ENCODE peak calls at places on chromosomes 4 and X, in five cellular contexts. E, V, P, S and J are unnamed samples.

GRCh38 chr4:119284876-119285611 is 36.9 kb downstream of the FABP2 start:
- DNase-seq in E (no peak), V (peak; percentile 34), P (no peak), S (no peak), J (no peak)

GRCh38 chrX:44651347-44651746 is 108.7 kb upstream of the FUNDC1 start:
- DNase-seq in E (no peak), V (no peak), P (no peak), S (no peak), J (no peak)

GRCh38 chr4:29311231-29311630 is 1408.9 kb upstream of the PCDH7 start:
- DNase-seq in E (no peak), V (peak; percentile 62), P (no peak), S (no peak), J (no peak)

GRCh38 chrX:22097295-22097694 is 65.2 kb downstream of the PHEX start:
- DNase-seq in E (peak; percentile 61), V (peak; percentile 92), P (no peak), S (peak; percentile 67), J (peak; percentile 18)

GRCh38 chr4:7970031-7970946 is 30.6 kb upstream of the AFAP1 start:
- DNase-seq in E (no peak), V (peak; percentile 58), P (no peak), S (no peak), J (no peak)

GRCh38 chrX:15215366-15215765 is 54.5 kb downstream of the ASB9 start:
- DNase-seq in E (no peak), V (no peak), P (no peak), S (no peak), J (no peak)

GRCh38 chr4:91958651-91959050 is 345.1 kb upstream of the GRID2 start:
- DNase-seq in E (no peak), V (peak; percentile 6), P (no peak), S (no peak), J (no peak)

GRCh38 chrX:51608766-51609165 is 9.9 kb downstream of the CENPVL3 start:
- DNase-seq in E (no peak), V (peak; percentile 2), P (no peak), S (no peak), J (no peak)

GRCh38 chr4:23015821-23016220 is 323.1 kb downstream of the GBA3 start:
- DNase-seq in E (no peak), V (no peak), P (no peak), S (no peak), J (no peak)

GRCh38 chr4:58566260-58566659 is 1456.1 kb upstream of the IGFBP7 start:
- DNase-seq in E (no peak), V (no peak), P (no peak), S (no peak), J (no peak)

GRCh38 chr4:8238061-8238511 is 31.5 kb upstream of the HTRA3 start:
- DNase-seq in E (no peak), V (no peak), P (no peak), S (no peak), J (no peak)

GRCh38 chr4:25767877-25768475 is 94.8 kb downstream of the SEL1L3 start:
- DNase-seq in E (peak; percentile 38), V (peak; percentile 79), P (no peak), S (peak; percentile 32), J (peak; percentile 37)

GRCh38 chrX:82813671-82814078 is 694.4 kb upstream of the POU3F4 start:
- DNase-seq in E (no peak), V (peak; percentile 22), P (no peak), S (peak; percentile 36), J (no peak)

GRCh38 chrX:110322603-110323002 is 4.7 kb upstream of the AMMECR1 start:
- DNase-seq in E (no peak), V (peak; percentile 28), P (no peak), S (no peak), J (no peak)

GRCh38 chrX:112211459-112211858 is 128.9 kb upstream of the TRPC5 start:
- DNase-seq in E (no peak), V (peak; percentile 45), P (no peak), S (no peak), J (no peak)

GRCh38 chr4:182346675-182347375 is 103.6 kb downstream of the TENM3 start:
- DNase-seq in E (no peak), V (no peak), P (no peak), S (no peak), J (no peak)

GRCh38 chrX:65750674-65751469 is 83.4 kb downstream of the MSN start:
- DNase-seq in E (no peak), V (no peak), P (no peak), S (no peak), J (no peak)

GRCh38 chrX:46251755-46252154 is 293.5 kb downstream of the ZNF674 start:
- DNase-seq in E (peak; percentile 12), V (peak; percentile 13), P (no peak), S (no peak), J (no peak)

GRCh38 chr4:42151568-42152506 is 618 bp downstream of the BEND4 start:
- DNase-seq in E (no peak), V (no peak), P (no peak), S (no peak), J (no peak)

GRCh38 chrX:109782994-109783711 is 50.1 kb upstream of the ACSL4 start:
- DNase-seq in E (no peak), V (peak; percentile 45), P (no peak), S (peak; percentile 8), J (no peak)

GRCh38 chrX:17413228-17413627 is 38.2 kb downstream of the NHS start:
- DNase-seq in E (no peak), V (peak; percentile 88), P (no peak), S (peak; percentile 54), J (peak; percentile 68)
- H3K4me3 ChIP-seq in E (no peak overlapping the region), V (no peak overlapping the region), P (no peak overlapping the region), S (no peak overlapping the region), J (no peak overlapping the region)

GRCh38 chr4:85733798-85734197 is 258.8 kb downstream of the ARHGAP24 start:
- DNase-seq in E (no peak), V (no peak), P (no peak), S (no peak), J (no peak)

GRCh38 chr4:85728471-85728870 is 253.5 kb downstream of the ARHGAP24 start:
- DNase-seq in E (no peak), V (no peak), P (no peak), S (no peak), J (no peak)

GRCh38 chr4:85736576-85736975 is 261.6 kb downstream of the ARHGAP24 start:
- DNase-seq in E (no peak), V (no peak), P (no peak), S (no peak), J (no peak)

GRCh38 chr4:85734446-85734845 is 259.5 kb downstream of the ARHGAP24 start:
- DNase-seq in E (no peak), V (no peak), P (no peak), S (no peak), J (no peak)

GRCh38 chr4:85732124-85732523 is 257.2 kb downstream of the ARHGAP24 start:
- DNase-seq in E (no peak), V (no peak), P (no peak), S (no peak), J (no peak)
- H3K4me3 ChIP-seq in E (no peak overlapping the region), V (no peak overlapping the region), P (no peak overlapping the region), S (no peak overlapping the region), J (no peak overlapping the region)

GRCh38 chrX:154011376-154012335 is 8.0 kb downstream of the IRAK1 start:
- DNase-seq in E (no peak), V (no peak), P (no peak), S (no peak), J (no peak)

GRCh38 chrX:154010330-154011087 is 9.2 kb downstream of the IRAK1 start:
- DNase-seq in E (no peak), V (no peak), P (no peak), S (no peak), J (no peak)

GRCh38 chrX:154004315-154004714 is 15.4 kb downstream of the IRAK1 start:
- DNase-seq in E (no peak), V (no peak), P (no peak), S (no peak), J (no peak)

GRCh38 chrX:154008521-154008920 is 11.2 kb downstream of the IRAK1 start:
- DNase-seq in E (no peak), V (no peak), P (no peak), S (no peak), J (no peak)

DNA sequence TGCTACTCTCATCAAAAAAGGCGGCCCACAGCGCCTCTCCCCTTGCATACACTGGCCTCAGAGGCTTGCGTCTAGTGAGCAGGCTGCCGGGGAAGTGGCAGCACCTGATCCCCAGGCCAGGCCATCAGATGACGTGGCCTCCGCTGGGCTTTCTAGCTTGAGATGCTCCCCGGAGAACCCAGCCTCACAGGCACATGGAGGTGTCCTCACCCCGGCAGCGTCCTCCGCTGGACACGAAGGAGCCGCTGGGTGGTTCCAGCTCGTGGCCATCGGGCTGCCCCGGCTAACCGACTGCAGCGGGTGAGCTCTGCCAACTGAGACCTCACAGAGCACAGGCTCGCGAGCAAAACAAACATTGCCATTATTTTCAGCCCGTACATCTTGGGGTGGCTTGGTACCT is 12.7 kb downstream of the IRAK1 start:
- DNase-seq in E (no peak), V (no peak), P (no peak), S (no peak), J (no peak)
- H3K4me3 ChIP-seq in E (no peak overlapping the region), V (no peak overlapping the region), P (no peak overlapping the region), S (no peak overlapping the region), J (no peak overlapping the region)

DNA sequence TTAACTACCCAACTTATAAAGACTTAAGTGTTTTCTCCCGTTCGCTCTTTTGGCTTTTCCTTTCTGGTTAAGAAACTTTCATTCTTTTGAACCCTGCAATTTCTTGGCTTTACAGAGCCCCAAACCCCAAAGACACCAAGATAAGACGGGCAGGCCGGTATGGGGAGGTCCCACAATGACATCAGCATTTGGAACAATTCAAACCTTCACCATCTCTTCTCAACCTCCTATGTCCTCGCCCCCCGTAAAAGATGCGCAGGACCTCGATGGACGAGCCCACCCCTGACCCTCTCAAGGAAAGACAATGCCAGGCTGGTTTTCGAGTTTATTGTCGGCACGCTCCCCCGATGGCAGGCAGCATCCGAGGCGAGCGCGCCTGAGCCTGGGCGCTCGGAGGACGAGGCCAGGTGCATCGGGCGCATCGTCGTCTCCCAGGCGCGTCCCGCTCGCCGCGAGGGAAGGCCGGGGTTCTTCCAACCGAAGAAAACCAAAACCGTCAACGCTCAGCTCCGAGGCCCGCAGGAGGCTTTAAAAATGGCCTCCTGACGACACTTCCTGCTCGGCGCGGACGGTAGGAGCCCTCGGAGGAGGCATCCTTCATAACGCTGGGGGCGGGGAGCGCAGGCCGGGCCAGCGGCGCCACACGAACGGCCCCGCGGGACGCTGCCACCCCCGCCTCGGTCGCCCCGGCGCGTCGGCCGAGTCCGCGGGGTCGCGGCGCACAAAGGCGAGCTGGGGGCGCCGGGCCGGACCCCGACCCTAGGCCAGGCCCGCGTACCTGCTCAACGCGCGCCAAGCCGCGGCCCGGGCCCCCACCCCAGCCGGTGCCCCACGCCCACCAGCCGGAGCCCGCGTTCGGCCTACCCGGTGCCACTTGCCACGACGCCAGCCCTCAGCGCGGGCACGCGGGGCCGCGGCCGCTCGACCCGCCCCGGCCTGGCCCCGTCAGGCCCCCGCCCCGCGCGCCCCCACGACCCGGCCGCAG is 664 bp downstream of the ZNF518B start:
- DNase-seq in E (no peak), V (peak; percentile 56), P (peak; percentile 83), S (no peak), J (no peak)
- H3K4me3 ChIP-seq in E (peak overlapping the region; percentile 63), V (peak overlapping the region; percentile 52), P (peak overlapping the region; percentile 72), S (peak overlapping the region; percentile 66), J (peak overlapping the region; percentile 45)

DNA sequence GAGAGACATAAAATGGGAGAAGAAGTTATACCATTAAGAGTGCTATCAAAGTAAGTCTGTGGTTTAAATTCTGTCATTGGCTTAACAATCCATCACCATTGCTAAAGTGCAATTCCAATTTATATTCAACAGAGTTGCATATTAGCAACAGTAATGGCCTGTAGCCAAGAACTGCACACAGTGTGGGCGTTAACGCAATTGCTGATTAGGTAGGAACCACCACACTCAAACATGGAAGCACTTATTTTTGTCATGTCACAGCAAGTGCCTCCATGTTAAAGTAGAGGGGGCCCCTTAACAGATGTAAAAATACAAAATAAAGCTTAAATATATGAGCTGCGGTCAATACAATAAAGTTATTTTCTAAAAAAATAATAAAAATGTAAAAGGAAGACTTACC is 10.8 kb downstream of the LARP7 start:
- DNase-seq in E (no peak), V (no peak), P (no peak), S (no peak), J (no peak)
- H3K4me3 ChIP-seq in E (no peak overlapping the region), V (no peak overlapping the region), P (no peak overlapping the region), S (no peak overlapping the region), J (no peak overlapping the region)